ENCODE peak calls at places on chromosomes 7 and 10, in four cellular contexts. One of them, this sample, is unnamed.

GRCh38 chr7:16668049-16668858 is 22.3 kb downstream of the BZW2 start:
- DNase-seq in GM12878: no peak
- DNase-seq in K562: peak
- DNase-seq in HepG2: peak
- DNase-seq in this sample: peak

GRCh38 chr7:148856035-148856881 is 27.8 kb downstream of the EZH2 start:
- DNase-seq in GM12878: no peak
- DNase-seq in K562: peak
- DNase-seq in HepG2: peak
- DNase-seq in this sample: peak

GRCh38 chr10:30985552-30985951 is 46.1 kb downstream of the ZNF438 start:
- DNase-seq in GM12878: no peak
- DNase-seq in K562: no peak
- DNase-seq in HepG2: no peak
- DNase-seq in this sample: no peak

GRCh38 chr7:32957326-32958045 is at the start of gene FKBP9:
- DNase-seq in GM12878: no peak
- DNase-seq in K562: peak
- DNase-seq in HepG2: peak
- DNase-seq in this sample: peak

GRCh38 chr10:95170790-95171189 is 23.2 kb upstream of the ACSM6 start:
- DNase-seq in GM12878: no peak
- DNase-seq in K562: no peak
- DNase-seq in HepG2: no peak
- DNase-seq in this sample: no peak

GRCh38 chr7:7595451-7595850 is 28.8 kb downstream of the MIOS start:
- DNase-seq in GM12878: no peak
- DNase-seq in K562: peak
- DNase-seq in HepG2: peak
- DNase-seq in this sample: peak

GRCh38 chr7:71019703-71020102 is 112.2 kb upstream of the GALNT17 start:
- DNase-seq in GM12878: no peak
- DNase-seq in K562: no peak
- DNase-seq in HepG2: no peak
- DNase-seq in this sample: no peak

GRCh38 chr7:80550005-80550404 is 38.1 kb upstream of the GNAT3 start:
- DNase-seq in GM12878: no peak
- DNase-seq in K562: no peak
- DNase-seq in HepG2: no peak
- DNase-seq in this sample: no peak

GRCh38 chr7:47400741-47401206 is 181.1 kb downstream of the TNS3 start:
- DNase-seq in GM12878: no peak
- DNase-seq in K562: peak
- DNase-seq in HepG2: no peak
- DNase-seq in this sample: no peak

GRCh38 chr10:92091965-92092364 is 168.4 kb downstream of the BTAF1 start:
- DNase-seq in GM12878: no peak
- DNase-seq in K562: no peak
- DNase-seq in HepG2: no peak
- DNase-seq in this sample: no peak

GRCh38 chr7:100072462-100072861 is 9.1 kb downstream of the ZNF3 start:
- DNase-seq in GM12878: no peak
- DNase-seq in K562: no peak
- DNase-seq in HepG2: no peak
- DNase-seq in this sample: no peak

GRCh38 chr7:137882261-137882668 is 35.5 kb upstream of the DGKI start:
- DNase-seq in GM12878: peak
- DNase-seq in K562: peak
- DNase-seq in HepG2: no peak
- DNase-seq in this sample: peak

GRCh38 chr7:4631664-4632171 is 50.4 kb upstream of the FOXK1 start:
- DNase-seq in GM12878: no peak
- DNase-seq in K562: peak
- DNase-seq in HepG2: peak
- DNase-seq in this sample: peak

GRCh38 chr7:48031111-48031510 is 2.2 kb upstream of the SUN3 start:
- DNase-seq in GM12878: no peak
- DNase-seq in K562: no peak
- DNase-seq in HepG2: no peak
- DNase-seq in this sample: no peak

GRCh38 chr7:28018446-28018845 is 162.1 kb downstream of the JAZF1 start:
- DNase-seq in GM12878: no peak
- DNase-seq in K562: no peak
- DNase-seq in HepG2: no peak
- DNase-seq in this sample: no peak

GRCh38 chr7:5229451-5230271 is 39.6 kb downstream of the WIPI2 start:
- DNase-seq in GM12878: no peak
- DNase-seq in K562: no peak
- DNase-seq in HepG2: no peak
- DNase-seq in this sample: no peak

GRCh38 chr10:35089641-35090161 is 440 bp downstream of the CUL2 start:
- DNase-seq in GM12878: no peak
- DNase-seq in K562: peak
- DNase-seq in HepG2: no peak
- DNase-seq in this sample: no peak

GRCh38 chr10:104345941-104346340 is 7.7 kb upstream of the ITPRIP start:
- DNase-seq in GM12878: no peak
- DNase-seq in K562: no peak
- DNase-seq in HepG2: no peak
- DNase-seq in this sample: no peak

GRCh38 chr7:85469446-85469970 is 282.7 kb upstream of the SEMA3D start:
- DNase-seq in GM12878: no peak
- DNase-seq in K562: no peak
- DNase-seq in HepG2: no peak
- DNase-seq in this sample: no peak

GRCh38 chr10:118873080-118873737 is 118.4 kb upstream of the CACUL1 start:
- DNase-seq in GM12878: no peak
- DNase-seq in K562: no peak
- DNase-seq in HepG2: no peak
- DNase-seq in this sample: no peak

GRCh38 chr10:46516660-46517416 is 39.6 kb downstream of the GPRIN2 start:
- DNase-seq in GM12878: no peak
- DNase-seq in K562: no peak
- DNase-seq in HepG2: no peak
- DNase-seq in this sample: peak

DNA sequence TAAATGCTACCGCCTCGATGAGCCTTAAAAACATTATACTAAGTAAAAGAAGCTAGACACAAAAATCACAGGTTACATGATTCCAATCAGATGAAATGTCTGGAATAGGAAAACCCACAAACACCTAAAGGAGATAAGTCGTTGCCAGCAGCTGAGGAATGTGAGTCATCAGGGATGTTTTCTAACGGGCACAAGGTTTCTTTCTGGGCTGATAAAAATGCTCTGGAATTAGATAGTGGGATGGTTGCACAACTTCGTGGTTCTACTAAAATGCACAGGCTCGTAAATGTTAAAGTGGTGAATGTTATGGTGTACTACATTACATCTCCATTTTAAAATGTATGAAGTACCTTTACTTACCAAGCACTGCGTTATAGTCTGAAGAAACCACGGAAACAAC is 9.7 kb downstream of the ABLIM1 start:
- DNase-seq in GM12878: no peak
- DNase-seq in K562: no peak
- DNase-seq in HepG2: peak
- DNase-seq in this sample: peak
- TF ChIP-seq CHD4 in GM12878: no peak
- TF ChIP-seq CHD4 in K562: no peak
- TF ChIP-seq CHD4 in HepG2: no peak
- TF ChIP-seq CHD4 in this sample: no peak

GRCh38 chr10:73908853-73909611 is 1.9 kb upstream of the PLAU start:
- DNase-seq in GM12878: peak
- DNase-seq in K562: peak
- DNase-seq in HepG2: peak
- DNase-seq in this sample: peak
- TF ChIP-seq CHD4 in GM12878: no peak
- TF ChIP-seq CHD4 in K562: no peak
- TF ChIP-seq CHD4 in HepG2: no peak
- TF ChIP-seq CHD4 in this sample: no peak

DNA sequence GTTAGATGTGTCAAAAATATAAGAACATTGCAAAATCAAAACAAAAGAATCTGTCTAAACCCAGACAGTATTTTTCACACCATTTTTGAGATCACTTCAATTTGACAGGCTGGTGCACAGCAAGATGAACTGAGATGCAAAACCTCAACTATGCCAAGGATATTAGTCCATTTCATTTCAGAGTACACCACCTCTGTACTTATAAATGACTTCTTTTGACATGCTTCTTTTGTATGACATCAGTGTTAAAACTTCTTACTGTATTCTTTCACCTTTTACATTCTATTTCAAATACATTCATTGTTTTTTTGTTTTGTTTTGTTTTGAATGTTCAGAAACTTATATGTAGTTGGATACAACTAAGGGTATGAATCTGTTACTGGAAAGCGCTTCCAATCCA is 23.6 kb upstream of the GPR141 start:
- DNase-seq in GM12878: no peak
- DNase-seq in K562: no peak
- DNase-seq in HepG2: no peak
- DNase-seq in this sample: no peak
- TF ChIP-seq CHD4 in GM12878: no peak
- TF ChIP-seq CHD4 in K562: no peak
- TF ChIP-seq CHD4 in HepG2: no peak
- TF ChIP-seq CHD4 in this sample: no peak

DNA sequence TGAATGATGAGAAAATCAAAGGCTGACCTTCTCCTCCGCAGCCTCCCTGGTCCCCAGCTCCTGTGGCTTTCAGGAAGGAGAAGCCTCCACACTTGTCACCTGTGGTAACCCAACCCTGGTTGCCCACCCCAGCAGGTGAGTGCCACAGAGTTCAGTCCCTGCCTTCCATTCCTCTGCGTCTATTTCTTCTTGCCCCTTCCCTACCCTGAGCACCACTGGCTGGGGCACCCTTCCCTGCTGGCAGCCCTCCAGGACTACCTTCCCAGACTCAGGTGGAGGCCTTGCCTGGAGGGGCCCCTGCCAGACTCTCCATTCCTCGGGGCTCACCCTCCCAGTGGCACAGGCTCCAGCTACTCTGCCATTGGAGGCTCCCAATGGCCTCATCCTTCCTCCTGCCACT is 90.5 kb upstream of the PCBD1 start:
- DNase-seq in GM12878: no peak
- DNase-seq in K562: no peak
- DNase-seq in HepG2: no peak
- DNase-seq in this sample: no peak
- TF ChIP-seq CHD4 in GM12878: no peak
- TF ChIP-seq CHD4 in K562: no peak
- TF ChIP-seq CHD4 in HepG2: no peak
- TF ChIP-seq CHD4 in this sample: no peak

DNA sequence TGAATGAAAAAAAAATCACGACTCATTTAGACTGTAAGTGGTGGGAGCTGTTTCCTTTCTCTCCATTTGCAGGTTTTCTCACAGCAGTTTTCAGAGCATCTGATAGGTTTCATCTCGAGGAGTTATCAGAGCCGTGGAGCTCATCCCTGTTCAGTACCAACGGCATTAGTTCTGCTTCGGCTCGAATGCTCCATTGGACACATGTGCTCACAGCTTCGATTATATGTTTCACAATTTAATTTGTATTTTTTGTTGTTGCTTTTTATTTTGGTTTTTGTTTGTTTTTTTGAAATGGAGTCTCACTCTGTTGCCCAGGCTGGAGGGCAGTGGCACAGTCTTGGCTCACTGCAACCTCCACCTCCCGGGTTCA is 1.5 kb downstream of the SLC18A2 start:
- DNase-seq in GM12878: no peak
- DNase-seq in K562: no peak
- DNase-seq in HepG2: no peak
- DNase-seq in this sample: no peak
- TF ChIP-seq CHD4 in GM12878: no peak
- TF ChIP-seq CHD4 in K562: no peak
- TF ChIP-seq CHD4 in HepG2: no peak
- TF ChIP-seq CHD4 in this sample: no peak

GRCh38 chr10:100817268-100817839 is 72.0 kb downstream of the PAX2 start:
- DNase-seq in GM12878: no peak
- DNase-seq in K562: peak
- DNase-seq in HepG2: no peak
- DNase-seq in this sample: no peak
- TF ChIP-seq CHD4 in GM12878: no peak
- TF ChIP-seq CHD4 in K562: no peak
- TF ChIP-seq CHD4 in HepG2: no peak
- TF ChIP-seq CHD4 in this sample: no peak

GRCh38 chr7:73810991-73811360 is 19.8 kb upstream of the CLDN4 start:
- DNase-seq in GM12878: no peak
- DNase-seq in K562: no peak
- DNase-seq in HepG2: no peak
- DNase-seq in this sample: no peak

GRCh38 chr7:73815436-73815835 is 15.4 kb upstream of the CLDN4 start:
- DNase-seq in GM12878: no peak
- DNase-seq in K562: no peak
- DNase-seq in HepG2: no peak
- DNase-seq in this sample: no peak

GRCh38 chr7:73809454-73810090 is 21.2 kb upstream of the CLDN4 start:
- DNase-seq in GM12878: no peak
- DNase-seq in K562: no peak
- DNase-seq in HepG2: no peak
- DNase-seq in this sample: peak

GRCh38 chr7:73812996-73813395 is 17.8 kb upstream of the CLDN4 start:
- DNase-seq in GM12878: no peak
- DNase-seq in K562: no peak
- DNase-seq in HepG2: no peak
- DNase-seq in this sample: no peak

DNA sequence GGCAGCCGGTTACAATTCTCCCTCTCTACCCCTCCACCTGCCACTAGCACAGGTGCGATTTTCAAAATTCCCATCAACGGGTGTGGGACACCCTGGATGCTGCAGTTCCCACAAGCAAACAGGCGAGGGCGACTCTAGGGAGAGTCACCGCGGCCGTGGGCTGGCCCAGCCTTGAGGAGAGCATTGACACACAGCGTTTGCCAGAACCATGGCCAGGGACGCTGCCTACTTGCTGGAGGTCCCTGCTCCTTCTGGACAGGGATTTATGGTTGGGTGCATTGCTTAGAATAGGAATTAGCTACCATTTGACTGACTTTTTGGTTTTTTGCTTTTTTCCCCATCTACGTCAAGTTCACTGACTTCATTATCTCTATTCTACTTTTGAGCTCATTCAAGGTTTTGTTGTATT is 19.0 kb upstream of the CLDN4 start:
- DNase-seq in GM12878: no peak
- DNase-seq in K562: peak
- DNase-seq in HepG2: peak
- DNase-seq in this sample: peak
- TF ChIP-seq CHD4 in GM12878: no peak
- TF ChIP-seq CHD4 in K562: no peak
- TF ChIP-seq CHD4 in HepG2: no peak
- TF ChIP-seq CHD4 in this sample: no peak

This sample was measured in A549.